ENCODE peak calls at places on chromosomes 2 and 18, in four cellular contexts. V, R, W and H are unnamed samples.
A peak's percentile ranks its signal among the peaks of the same experiment; 100 is the strongest.

GRCh38 chr2:205387350-205388045 is 294.8 kb upstream of the NRP2 start:
- DNase-seq in V (no peak), W (no peak), R (no peak), H (no peak)

GRCh38 chr2:201188449-201188848 is 5.5 kb downstream of the CASP10 start:
- DNase-seq in W (no peak), V (no peak), R (no peak), H (no peak)

GRCh38 chr2:47620717-47621437 is 162.1 kb upstream of the MSH6 start:
- DNase-seq in R (no peak), V (no peak), W (no peak), H (no peak)

GRCh38 chr2:19321946-19322345 is 36.5 kb downstream of the OSR1 start:
- DNase-seq in V (no peak), W (no peak), R (peak; percentile 30), H (no peak)

GRCh38 chr2:200587007-200587616 is 1.3 kb downstream of the AOX1 start:
- DNase-seq in W (no peak), R (no peak), V (no peak), H (no peak)

GRCh38 chr2:68811364-68811763 is 59.8 kb downstream of the BMP10 start:
- DNase-seq in R (no peak), V (no peak), W (no peak), H (no peak)

GRCh38 chr2:204664708-204665121 is 119.4 kb downstream of the PARD3B start:
- DNase-seq in W (no peak), V (no peak), R (peak; percentile 60), H (no peak)

GRCh38 chr2:237806334-237806733 is 7.8 kb downstream of the RBM44 start:
- DNase-seq in R (no peak), W (no peak), V (no peak), H (no peak)

GRCh38 chr2:159290289-159290907 is 3.9 kb upstream of the WDSUB1 start:
- DNase-seq in V (peak; percentile 57), R (peak; percentile 33), W (no peak), H (no peak)

GRCh38 chr2:26946841-26947784 is 23.3 kb upstream of the MAPRE3 start:
- DNase-seq in W (no peak), R (peak; percentile 35), V (peak; percentile 80), H (peak; percentile 36)

GRCh38 chr2:134252092-134252775 is 1.6 kb upstream of the MGAT5 start:
- DNase-seq in W (no peak), V (no peak), R (no peak), H (no peak)

GRCh38 chr2:224324604-224325003 is 77.3 kb downstream of the FAM124B start:
- DNase-seq in R (no peak), V (no peak), W (no peak), H (no peak)

GRCh38 chr2:164388511-164388910 is 232.8 kb downstream of the GRB14 start:
- DNase-seq in W (peak; percentile 3), R (peak; percentile 51), V (no peak), H (no peak)
- TF ChIP-seq EP300 in W (no peak), R (no peak), V (no peak), H (no peak)

GRCh38 chr18:34002130-34002529 is 222.6 kb downstream of the NOL4 start:
- DNase-seq in V (no peak), R (no peak), W (no peak), H (no peak)
- TF ChIP-seq ZBTB33 in V (no peak), R (no peak), W (no peak), H (no peak)

DNA sequence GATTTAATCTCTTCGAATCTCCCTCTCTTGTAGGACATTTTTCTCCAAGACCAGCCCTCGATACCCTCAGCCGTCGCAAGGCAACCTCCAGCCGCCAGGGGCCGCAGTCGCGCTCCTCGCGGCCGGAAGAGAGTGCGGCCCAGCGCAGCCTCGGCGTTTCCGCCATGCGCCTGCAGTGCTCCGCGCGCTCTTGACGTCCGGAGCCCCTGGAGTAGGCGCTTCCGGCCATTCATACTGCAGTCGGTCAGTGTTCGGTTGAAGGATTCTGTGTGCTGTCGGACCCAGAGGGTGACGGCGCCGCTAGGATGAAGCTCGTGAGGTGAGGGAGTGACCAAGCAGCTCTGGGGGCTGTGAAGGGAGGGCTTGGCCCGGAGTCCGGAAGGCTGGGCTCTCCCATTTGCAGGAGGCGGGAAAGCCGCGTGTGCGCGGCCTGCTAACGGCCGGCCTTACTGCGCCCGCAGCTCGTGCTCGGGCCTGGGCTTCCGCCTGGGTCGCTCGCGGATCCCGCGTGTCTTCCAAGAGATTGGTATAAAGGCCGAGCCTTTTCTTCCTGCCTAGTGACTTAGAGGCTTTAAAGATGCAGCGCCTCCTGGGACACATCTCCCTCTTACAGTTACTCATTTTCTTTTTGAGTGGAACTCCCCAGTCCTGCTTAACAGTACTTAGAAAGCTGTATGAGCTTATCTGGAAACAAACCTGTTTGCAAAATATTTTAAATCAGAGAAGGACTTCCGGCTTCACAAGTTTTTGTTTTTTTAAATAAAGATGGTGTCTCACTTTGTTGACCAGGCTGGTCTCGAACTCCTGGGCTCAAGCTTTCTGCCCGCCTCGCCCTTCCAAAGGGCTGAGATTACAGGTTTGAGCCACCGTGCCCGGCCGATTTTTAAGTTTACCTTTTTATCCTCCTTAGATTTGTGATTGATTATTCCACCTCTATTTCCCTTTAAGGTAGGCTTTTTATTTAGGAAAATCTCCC is at the start of gene SNRPD1:
- DNase-seq in R (peak; percentile 86), W (peak; percentile 71), V (peak; percentile 94), H (peak; percentile 95)
- TF ChIP-seq EP300 in R (peak; percentile 57), W (no peak), V (no peak), H (peak; percentile 55)

GRCh38 chr2:73993799-73994543 is 9.3 kb downstream of the TET3 start:
- DNase-seq in W (no peak), V (no peak), R (no peak), H (no peak)
- TF ChIP-seq ZBTB33 in W (no peak), V (no peak), R (no peak), H (no peak)

GRCh38 chr2:197097578-197098366 is 171.3 kb upstream of the PGAP1 start:
- DNase-seq in R (no peak), W (no peak), V (no peak), H (no peak)
- TF ChIP-seq EP300 in R (no peak), W (no peak), V (peak; percentile 19), H (no peak)

GRCh38 chr2:55490554-55490953 is 29.0 kb upstream of the CFAP36 start:
- DNase-seq in W (no peak), R (peak; percentile 65), V (no peak), H (peak; percentile 71)
- TF ChIP-seq ZBTB33 in W (no peak), R (no peak), V (no peak), H (no peak)

DNA sequence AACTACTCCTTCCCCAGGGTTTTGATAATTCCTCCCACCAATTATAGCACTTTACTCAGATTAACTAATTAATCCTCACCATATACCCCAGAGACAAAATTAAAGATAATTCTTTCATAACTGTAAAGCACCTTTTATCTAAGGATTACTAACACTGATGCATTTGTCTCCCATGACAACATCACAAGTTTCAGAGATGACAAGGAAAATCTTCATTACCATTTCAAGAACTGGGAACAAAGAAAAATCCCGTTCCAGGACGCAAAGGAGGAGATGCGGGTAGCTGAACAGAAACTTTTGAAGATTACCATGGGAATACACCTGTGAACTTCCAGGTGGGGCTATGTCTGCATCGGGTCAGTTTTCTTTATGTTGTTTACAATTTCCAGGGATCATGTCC is 129.4 kb upstream of the ITGA6 start:
- DNase-seq in R (no peak), W (no peak), V (no peak), H (no peak)
- TF ChIP-seq EP300 in R (no peak), W (no peak), V (no peak), H (no peak)

GRCh38 chr2:234453216-234453615 is 43.7 kb downstream of the ARL4C start:
- DNase-seq in W (no peak), V (no peak), R (no peak), H (no peak)
- TF ChIP-seq ZBTB33 in W (no peak), V (no peak), R (no peak), H (no peak)

GRCh38 chr2:24820175-24820513 is 26.9 kb downstream of the CENPO start:
- DNase-seq in W (no peak), R (no peak), V (peak; percentile 17), H (no peak)

GRCh38 chr2:24819442-24820174 is 26.4 kb downstream of the CENPO start:
- DNase-seq in R (no peak), V (peak; percentile 24), W (no peak), H (no peak)

GRCh38 chr2:24821433-24821891 is 28.2 kb downstream of the CENPO start:
- DNase-seq in V (peak; percentile 22), R (no peak), W (no peak), H (no peak)

GRCh38 chr2:24822049-24822706 is 29.0 kb downstream of the CENPO start:
- DNase-seq in W (no peak), R (no peak), V (no peak), H (no peak)

GRCh38 chr2:24820598-24821432 is 27.6 kb downstream of the CENPO start:
- DNase-seq in W (no peak), R (no peak), V (peak; percentile 27), H (no peak)
- TF ChIP-seq EP300 in W (no peak), R (no peak), V (no peak), H (no peak)

GRCh38 chr2:234308814-234309195 is 188.1 kb downstream of the ARL4C start:
- DNase-seq in W (peak; percentile 71), R (no peak), V (no peak), H (no peak)
- TF ChIP-seq ZBTB33 in W (no peak), R (no peak), V (no peak), H (no peak)